ENCODE peak calls at places on chromosomes 2 and 18, in nine cellular contexts. One of them, this sample, is unnamed.

GRCh38 chr2:209525834-209526281 is 102.0 kb downstream of the MAP2 start:
- DNase-seq in stimulated activated CD4-positive, alpha-beta T cell treated with anti-CD3 and anti-CD28 coated beads, Interleukin-2, amount 100 ng/mL, for 48 hours: no peak
- DNase-seq in AG08395: peak; percentile 55
- DNase-seq in HCEC 1CT: peak; percentile 96
- DNase-seq in SK-N-MC: peak; percentile 78
- DNase-seq in fibroblast of pulmonary artery: peak; percentile 90
- DNase-seq in dorsolateral prefrontal cortex: no peak
- DNase-seq in hippocampal formation: no peak
- DNase-seq in EL: peak; percentile 89
- DNase-seq in this sample: no peak

GRCh38 chr2:207251573-207252192 is 85.9 kb upstream of the KLF7 start:
- DNase-seq in stimulated activated CD4-positive, alpha-beta T cell treated with anti-CD3 and anti-CD28 coated beads, Interleukin-2, amount 100 ng/mL, for 48 hours: no peak
- DNase-seq in AG08395: no peak
- DNase-seq in HCEC 1CT: peak; percentile 50
- DNase-seq in SK-N-MC: no peak
- DNase-seq in fibroblast of pulmonary artery: no peak
- DNase-seq in dorsolateral prefrontal cortex: no peak
- DNase-seq in hippocampal formation: no peak
- DNase-seq in EL: no peak
- DNase-seq in this sample: no peak

GRCh38 chr2:240503375-240503774 is 54.4 kb downstream of the ANKMY1 start:
- DNase-seq in stimulated activated CD4-positive, alpha-beta T cell treated with anti-CD3 and anti-CD28 coated beads, Interleukin-2, amount 100 ng/mL, for 48 hours: no peak
- DNase-seq in AG08395: no peak
- DNase-seq in HCEC 1CT: no peak
- DNase-seq in SK-N-MC: no peak
- DNase-seq in fibroblast of pulmonary artery: no peak
- DNase-seq in dorsolateral prefrontal cortex: no peak
- DNase-seq in hippocampal formation: no peak
- DNase-seq in EL: no peak
- DNase-seq in this sample: no peak

GRCh38 chr18:51195602-51196115 is 1.8 kb downstream of the MEX3C start:
- DNase-seq in stimulated activated CD4-positive, alpha-beta T cell treated with anti-CD3 and anti-CD28 coated beads, Interleukin-2, amount 100 ng/mL, for 48 hours: peak; percentile 16
- DNase-seq in AG08395: no peak
- DNase-seq in HCEC 1CT: peak; percentile 32
- DNase-seq in SK-N-MC: no peak
- DNase-seq in fibroblast of pulmonary artery: peak; percentile 43
- DNase-seq in dorsolateral prefrontal cortex: no peak
- DNase-seq in hippocampal formation: peak; percentile 14
- DNase-seq in EL: peak; percentile 47
- DNase-seq in this sample: no peak

GRCh38 chr2:237772513-237772912 is 26.1 kb upstream of the RBM44 start:
- DNase-seq in stimulated activated CD4-positive, alpha-beta T cell treated with anti-CD3 and anti-CD28 coated beads, Interleukin-2, amount 100 ng/mL, for 48 hours: no peak
- DNase-seq in AG08395: no peak
- DNase-seq in HCEC 1CT: no peak
- DNase-seq in SK-N-MC: peak; percentile 24
- DNase-seq in fibroblast of pulmonary artery: no peak
- DNase-seq in dorsolateral prefrontal cortex: no peak
- DNase-seq in hippocampal formation: no peak
- DNase-seq in EL: no peak
- DNase-seq in this sample: no peak

GRCh38 chr2:217086038-217086522 is 226.2 kb upstream of the TNP1 start:
- DNase-seq in stimulated activated CD4-positive, alpha-beta T cell treated with anti-CD3 and anti-CD28 coated beads, Interleukin-2, amount 100 ng/mL, for 48 hours: no peak
- DNase-seq in AG08395: peak; percentile 35
- DNase-seq in HCEC 1CT: peak; percentile 79
- DNase-seq in SK-N-MC: no peak
- DNase-seq in fibroblast of pulmonary artery: no peak
- DNase-seq in dorsolateral prefrontal cortex: no peak
- DNase-seq in hippocampal formation: no peak
- DNase-seq in EL: peak; percentile 49
- DNase-seq in this sample: no peak

GRCh38 chr2:72153026-72153791 is 5.5 kb upstream of the CYP26B1 start:
- DNase-seq in stimulated activated CD4-positive, alpha-beta T cell treated with anti-CD3 and anti-CD28 coated beads, Interleukin-2, amount 100 ng/mL, for 48 hours: no peak
- DNase-seq in AG08395: no peak
- DNase-seq in HCEC 1CT: no peak
- DNase-seq in SK-N-MC: no peak
- DNase-seq in fibroblast of pulmonary artery: no peak
- DNase-seq in dorsolateral prefrontal cortex: peak; percentile 7
- DNase-seq in hippocampal formation: no peak
- DNase-seq in EL: no peak
- DNase-seq in this sample: no peak

GRCh38 chr2:102197389-102198137 is 10.7 kb downstream of the IL1RL2 start:
- DNase-seq in stimulated activated CD4-positive, alpha-beta T cell treated with anti-CD3 and anti-CD28 coated beads, Interleukin-2, amount 100 ng/mL, for 48 hours: no peak
- DNase-seq in AG08395: no peak
- DNase-seq in HCEC 1CT: no peak
- DNase-seq in SK-N-MC: no peak
- DNase-seq in fibroblast of pulmonary artery: no peak
- DNase-seq in dorsolateral prefrontal cortex: no peak
- DNase-seq in hippocampal formation: no peak
- DNase-seq in EL: no peak
- DNase-seq in this sample: no peak